ENCODE peak calls at places on chromosome 18, in four cellular contexts. G, M, I and E are unnamed samples.

GRCh38 chr18:76589866-76590265 is 94.8 kb upstream of the ZNF516 start:
- DNase-seq in G (no peak), M (no peak), I (no peak), E (no peak)

GRCh38 chr18:32296851-32297250 is 107.0 kb downstream of the MEP1B start:
- DNase-seq in M (no peak), G (no peak), I (no peak), E (no peak)

GRCh38 chr18:37450434-37451133 is 115.0 kb downstream of the CELF4 start:
- DNase-seq in G (no peak), M (no peak), I (no peak), E (no peak)

GRCh38 chr18:74286106-74286856 is 5.5 kb downstream of the CYB5A start:
- DNase-seq in M (no peak), I (no peak), G (no peak), E (no peak)

GRCh38 chr18:26621161-26622026 is 73.0 kb upstream of the KCTD1 start:
- DNase-seq in M (peak; percentile 52), I (no peak), G (peak; percentile 21), E (peak; percentile 64)

GRCh38 chr18:3715223-3716080 is 265.5 kb downstream of the TGIF1 start:
- DNase-seq in G (no peak), M (no peak), I (no peak), E (no peak)

GRCh38 chr18:36665952-36666351 is 162.8 kb downstream of the TPGS2 start:
- DNase-seq in G (no peak), I (no peak), M (no peak), E (no peak)

GRCh38 chr18:10926565-10927194 is 222.7 kb downstream of the PIEZO2 start:
- DNase-seq in G (no peak), M (no peak), I (peak; percentile 47), E (no peak)

GRCh38 chr18:60019463-60019840 is 119.7 kb downstream of the PMAIP1 start:
- DNase-seq in M (no peak), I (no peak), G (no peak), E (no peak)

GRCh38 chr18:36441426-36441870 is 143.9 kb downstream of the FHOD3 start:
- DNase-seq in M (no peak), I (no peak), G (no peak), E (no peak)

GRCh38 chr18:42261731-42262130 is 306.7 kb downstream of the PIK3C3 start:
- DNase-seq in G (no peak), I (no peak), M (no peak), E (no peak)

GRCh38 chr18:31610841-31611240 is 19.2 kb downstream of the TTR start:
- DNase-seq in G (peak; percentile 61), I (no peak), M (no peak), E (peak; percentile 78)

GRCh38 chr18:48040457-48041110 is 110.1 kb upstream of the SMAD2 start:
- DNase-seq in I (no peak), M (no peak), G (no peak), E (no peak)

GRCh38 chr18:23619388-23619873 is 33.1 kb upstream of the NPC1 start:
- DNase-seq in G (no peak), M (no peak), I (no peak), E (no peak)

GRCh38 chr18:59629894-59630293 is 67.3 kb downstream of the CCBE1 start:
- DNase-seq in G (no peak), I (no peak), M (no peak), E (no peak)

GRCh38 chr18:40056085-40056484 is 1898.9 kb upstream of the PIK3C3 start:
- DNase-seq in G (no peak), I (no peak), M (no peak), E (no peak)

GRCh38 chr18:48222118-48222517 is 187.1 kb downstream of the ZBTB7C start:
- DNase-seq in G (peak; percentile 10), M (no peak), I (peak; percentile 2), E (peak; percentile 11)

GRCh38 chr18:13611616-13612110 is 114.7 kb downstream of the FAM210A start:
- DNase-seq in I (no peak), G (no peak), M (no peak), E (no peak)

GRCh38 chr18:13612111-13612997 is 114.0 kb downstream of the FAM210A start:
- DNase-seq in I (peak; percentile 94), M (no peak), G (no peak), E (no peak)

GRCh38 chr18:13610517-13610916 is 115.8 kb downstream of the FAM210A start:
- DNase-seq in G (no peak), M (no peak), I (no peak), E (no peak)

GRCh38 chr18:13613099-13613498 is 113.3 kb downstream of the FAM210A start:
- DNase-seq in I (no peak), G (no peak), M (no peak), E (no peak)

GRCh38 chr18:13611058-13611615 is 115.2 kb downstream of the FAM210A start:
- DNase-seq in G (no peak), I (no peak), M (no peak), E (no peak)
- TF ChIP-seq TARDBP in G (no peak), I (no peak), M (no peak), E (no peak)

GRCh38 chr18:69622192-69622591 is 221.5 kb downstream of the DOK6 start:
- DNase-seq in G (no peak), I (no peak), M (no peak), E (no peak)

GRCh38 chr18:69622961-69623360 is 222.3 kb downstream of the DOK6 start:
- DNase-seq in I (no peak), G (no peak), M (no peak), E (no peak)

GRCh38 chr18:69631281-69631680 is 230.6 kb downstream of the DOK6 start:
- DNase-seq in I (no peak), M (no peak), G (peak; percentile 1), E (no peak)

GRCh38 chr18:69628774-69629359 is 228.2 kb downstream of the DOK6 start:
- DNase-seq in M (no peak), I (no peak), G (no peak), E (no peak)

GRCh38 chr18:69626643-69627242 is 226.1 kb downstream of the DOK6 start:
- DNase-seq in I (no peak), G (no peak), M (no peak), E (no peak)
- TF ChIP-seq FOXK2 in I (no peak), G (no peak), M (no peak), E (no peak)

DNA sequence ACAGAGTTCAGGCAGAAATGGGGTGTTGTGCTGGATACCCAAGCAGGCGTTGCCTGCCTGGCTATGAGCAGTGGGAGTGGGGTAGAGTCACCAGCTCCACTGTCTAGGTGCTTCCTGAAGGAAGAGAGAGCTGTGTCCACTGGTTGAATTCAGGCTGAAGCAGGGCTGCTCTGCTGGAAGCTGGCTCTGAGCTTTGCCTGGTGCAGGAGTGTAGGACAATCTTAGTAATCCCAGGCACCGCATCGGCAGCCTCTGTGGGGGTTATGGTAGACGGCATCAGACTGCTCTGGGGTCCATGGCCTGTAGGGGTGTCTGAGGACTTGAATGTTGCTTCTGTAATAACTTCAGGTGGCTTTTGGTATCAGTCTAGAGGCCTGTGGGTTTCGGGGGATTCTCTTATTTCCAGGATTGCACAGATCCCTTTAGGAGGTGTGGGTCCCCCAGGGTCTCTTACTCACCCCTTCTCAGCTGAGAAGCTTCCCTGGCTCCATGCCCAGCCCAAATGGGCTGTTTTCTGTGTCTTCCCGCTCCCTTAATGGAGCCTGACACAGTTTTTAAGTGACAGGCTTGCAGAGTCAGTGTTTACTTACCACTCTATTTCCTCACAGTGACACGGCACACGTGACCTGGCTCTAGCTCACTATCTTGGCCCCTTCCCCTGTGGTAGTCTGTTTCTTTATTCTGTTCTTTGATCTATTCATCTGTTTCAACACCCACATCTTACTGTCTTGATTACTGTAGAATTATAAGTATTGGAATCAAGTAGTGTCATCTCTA is 644.2 kb downstream of the CBLN2 start:
- DNase-seq in G (no peak), I (no peak), M (no peak), E (no peak)
- TF ChIP-seq TARDBP in G (no peak), I (no peak), M (no peak), E (no peak)

GRCh38 chr18:79395761-79396404 is at the start of gene NFATC1:
- DNase-seq in I (no peak), M (peak; percentile 75), G (no peak), E (peak; percentile 64)

GRCh38 chr18:79397830-79398761 is 2.4 kb downstream of the NFATC1 start:
- DNase-seq in M (no peak), G (no peak), I (no peak), E (no peak)

GRCh38 chr18:79397288-79397829 is 1.6 kb downstream of the NFATC1 start:
- DNase-seq in M (no peak), I (no peak), G (no peak), E (no peak)

GRCh38 chr18:79395308-79395640 is 456 bp upstream of the NFATC1 start:
- DNase-seq in G (no peak), I (no peak), M (no peak), E (no peak)

DNA sequence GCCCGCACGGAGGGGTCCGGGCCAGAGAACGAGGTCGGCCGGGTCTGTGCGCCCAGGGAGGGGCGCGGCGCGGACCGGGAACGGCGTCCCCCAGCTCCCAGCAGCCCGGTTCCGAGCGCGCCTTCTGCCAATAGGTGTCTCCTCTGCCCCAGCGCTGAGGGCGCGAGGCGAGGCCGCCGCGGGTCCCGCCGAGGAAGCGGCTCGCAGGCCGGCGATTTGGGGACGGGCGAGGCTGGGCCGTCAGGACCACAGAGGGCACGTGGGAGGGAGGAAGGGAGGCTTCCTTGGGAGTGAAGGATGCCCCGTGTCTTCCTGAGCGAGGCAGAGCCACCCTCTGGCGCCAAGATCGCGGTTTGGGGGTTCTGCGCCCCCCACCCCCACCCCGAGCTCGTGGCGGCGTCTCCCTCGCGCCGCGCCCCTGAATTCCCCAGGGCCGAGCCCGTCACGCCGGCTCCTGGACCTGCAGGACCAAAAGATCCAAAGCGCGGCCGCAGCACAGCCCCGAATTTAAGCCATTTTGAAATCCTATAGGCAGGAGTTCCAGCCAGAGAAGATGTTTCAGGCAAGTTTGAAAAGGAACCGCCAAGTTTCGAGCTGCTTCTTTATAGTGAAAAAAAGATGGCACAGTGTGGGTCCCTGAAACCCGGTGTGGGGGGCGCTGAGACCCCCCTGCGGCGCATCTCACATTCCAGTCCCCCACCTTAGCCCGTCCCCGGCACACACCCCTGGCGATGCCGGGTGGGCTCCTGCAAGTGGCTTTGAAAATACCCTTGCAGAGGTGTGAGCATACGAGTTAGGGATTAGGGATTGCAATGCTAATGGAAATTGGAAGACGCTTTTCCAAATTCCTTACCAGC is 929 bp downstream of the NFATC1 start:
- DNase-seq in G (no peak), I (no peak), M (no peak), E (no peak)
- TF ChIP-seq FOXK2 in G (no peak), I (no peak), M (no peak), E (no peak)

GRCh38 chr18:78506031-78506461 is 473.6 kb upstream of the SALL3 start:
- DNase-seq in I (no peak), M (no peak), G (peak; percentile 12), E (no peak)
- TF ChIP-seq TARDBP in I (no peak), M (no peak), G (no peak), E (no peak)

GRCh38 chr18:79760348-79760747 is 37.4 kb upstream of the KCNG2 start:
- DNase-seq in I (no peak), M (no peak), G (no peak), E (no peak)
- TF ChIP-seq FOXK2 in I (no peak), M (no peak), G (no peak), E (no peak)

GRCh38 chr18:51765712-51766360 is 568.4 kb upstream of the MEX3C start:
- DNase-seq in M (no peak), I (no peak), G (no peak), E (no peak)

GRCh38 chr18:51762373-51762772 is 564.9 kb upstream of the MEX3C start:
- DNase-seq in M (no peak), I (no peak), G (no peak), E (no peak)

GRCh38 chr18:51767293-51767692 is 569.8 kb upstream of the MEX3C start:
- DNase-seq in M (no peak), I (no peak), G (no peak), E (no peak)
- TF ChIP-seq TARDBP in M (no peak), I (no peak), G (no peak), E (no peak)